ENCODE peak calls at places on chromosomes 16 and 17, in four cellular contexts. D is K562, N is H1, P is HepG2. G is an unnamed sample.

GRCh38 chr17:34081269-34081668 is 173.8 kb upstream of the CCL2 start:
- DNase-seq in N (peak), P (no peak), D (peak), G (no peak)

GRCh38 chr16:71807905-71808592 is 585 bp downstream of the AP1G1 start:
- DNase-seq in P (no peak), N (no peak), D (peak), G (no peak)

GRCh38 chr16:25012525-25012991 is 2.6 kb downstream of the ARHGAP17 start:
- DNase-seq in P (no peak), N (no peak), D (no peak), G (no peak)

GRCh38 chr16:10314811-10315210 is 71.0 kb upstream of the ATF7IP2 start:
- DNase-seq in P (peak), N (no peak), D (peak), G (no peak)

GRCh38 chr17:74954665-74955421 is 17.7 kb downstream of the HID1 start:
- DNase-seq in P (no peak), D (no peak), N (no peak), G (no peak)

GRCh38 chr17:72187544-72187943 is 66.7 kb downstream of the SOX9 start:
- DNase-seq in N (no peak), P (no peak), D (no peak), G (no peak)

GRCh38 chr16:77197747-77198146 is 1.5 kb upstream of the SYCE1L start:
- DNase-seq in N (no peak), P (no peak), D (no peak), G (no peak)

GRCh38 chr16:11396241-11397048 is 51.2 kb downstream of the RMI2 start:
- DNase-seq in D (peak), N (peak), P (peak), G (no peak)

GRCh38 chr17:8494506-8495111 is 58.9 kb downstream of the NDEL1 start:
- DNase-seq in P (no peak), D (no peak), N (no peak), G (no peak)

GRCh38 chr17:73585583-73585982 is 58.7 kb downstream of the SDK2 start:
- DNase-seq in P (no peak), N (no peak), D (no peak), G (no peak)

GRCh38 chr16:24748242-24748641 is 18.8 kb downstream of the TNRC6A start:
- DNase-seq in D (peak), P (no peak), N (no peak), G (no peak)

GRCh38 chr16:72291121-72291520 is 119.2 kb upstream of the PMFBP1 start:
- DNase-seq in P (no peak), N (no peak), D (no peak), G (peak)

GRCh38 chr17:16938496-16939270 is 33.2 kb downstream of the TNFRSF13B start:
- DNase-seq in N (no peak), P (no peak), D (no peak), G (no peak)

GRCh38 chr17:59800530-59800942 is 92.2 kb downstream of the TUBD1 start:
- DNase-seq in N (no peak), P (no peak), D (no peak), G (peak)

GRCh38 chr16:28575446-28576109 is 21.3 kb downstream of the SULT1A2 start:
- DNase-seq in N (no peak), D (no peak), P (no peak), G (no peak)

GRCh38 chr16:72295914-72296313 is 124.0 kb upstream of the PMFBP1 start:
- DNase-seq in N (no peak), D (no peak), P (no peak), G (no peak)

GRCh38 chr16:69861276-69862030 is 89.7 kb upstream of the CLEC18A start:
- DNase-seq in D (no peak), P (no peak), N (no peak), G (no peak)

GRCh38 chr17:11990363-11990983 is 6.8 kb downstream of the ZNF18 start:
- DNase-seq in N (no peak), D (no peak), P (no peak), G (no peak)

GRCh38 chr17:46026045-46026814 is 27.2 kb downstream of the STH start:
- DNase-seq in P (no peak), N (no peak), D (no peak), G (no peak)

GRCh38 chr17:44108440-44109311 is 14.8 kb downstream of the HDAC5 start:
- DNase-seq in D (peak), P (peak), N (no peak), G (no peak)

GRCh38 chr16:85010446-85010930 is 847 bp downstream of the ZDHHC7 start:
- DNase-seq in P (no peak), D (peak), N (no peak), G (no peak)

GRCh38 chr17:28252436-28252835 is 66.6 kb upstream of the TMEM97 start:
- DNase-seq in N (no peak), D (no peak), P (no peak), G (no peak)

GRCh38 chr17:27203241-27203640 is 90.7 kb upstream of the WSB1 start:
- DNase-seq in D (no peak), P (no peak), N (no peak), G (no peak)

GRCh38 chr16:35750701-35751104 is 2291.3 kb downstream of the TP53TG3F start:
- DNase-seq in N (no peak), D (no peak), P (no peak), G (no peak)

GRCh38 chr17:54891176-54891821 is 9.4 kb upstream of the TOM1L1 start:
- DNase-seq in D (peak), N (peak), P (peak), G (peak)

GRCh38 chr16:88337021-88337420 is 45.7 kb upstream of the ZNF469 start:
- DNase-seq in D (no peak), P (no peak), N (no peak), G (no peak)

GRCh38 chr17:39264119-39264518 is 38.4 kb upstream of the STAC2 start:
- DNase-seq in D (no peak), P (no peak), N (no peak), G (no peak)

GRCh38 chr16:85284138-85284897 is 172.0 kb upstream of the CIBAR2 start:
- DNase-seq in N (no peak), P (no peak), D (no peak), G (no peak)

GRCh38 chr16:85593503-85594195 is 19.5 kb upstream of the GSE1 start:
- DNase-seq in D (no peak), P (no peak), N (no peak), G (no peak)

GRCh38 chr16:69939821-69940585 is 11.1 kb upstream of the CLEC18A start:
- DNase-seq in P (no peak), N (no peak), D (no peak), G (no peak)

GRCh38 chr16:23679274-23679985 is 741 bp downstream of the PLK1 start:
- DNase-seq in P (peak), D (peak), N (peak), G (no peak)

GRCh38 chr17:32305049-32305448 is 36.9 kb downstream of the C17orf75 start:
- DNase-seq in D (no peak), N (no peak), P (no peak), G (no peak)

GRCh38 chr17:1779571-1780074 is 17.8 kb downstream of the SERPINF1 start:
- DNase-seq in N (no peak), P (no peak), D (no peak), G (no peak)

GRCh38 chr17:61475726-61476125 is 23.5 kb downstream of the TBX4 start:
- DNase-seq in D (no peak), N (no peak), P (no peak), G (no peak)

GRCh38 chr16:64990101-64990500 is 131.8 kb downstream of the CDH11 start:
- DNase-seq in P (no peak), N (no peak), D (no peak), G (no peak)

GRCh38 chr16:62089715-62090114 is 53.5 kb upstream of the CDH8 start:
- DNase-seq in D (no peak), P (no peak), N (no peak), G (no peak)

DNA sequence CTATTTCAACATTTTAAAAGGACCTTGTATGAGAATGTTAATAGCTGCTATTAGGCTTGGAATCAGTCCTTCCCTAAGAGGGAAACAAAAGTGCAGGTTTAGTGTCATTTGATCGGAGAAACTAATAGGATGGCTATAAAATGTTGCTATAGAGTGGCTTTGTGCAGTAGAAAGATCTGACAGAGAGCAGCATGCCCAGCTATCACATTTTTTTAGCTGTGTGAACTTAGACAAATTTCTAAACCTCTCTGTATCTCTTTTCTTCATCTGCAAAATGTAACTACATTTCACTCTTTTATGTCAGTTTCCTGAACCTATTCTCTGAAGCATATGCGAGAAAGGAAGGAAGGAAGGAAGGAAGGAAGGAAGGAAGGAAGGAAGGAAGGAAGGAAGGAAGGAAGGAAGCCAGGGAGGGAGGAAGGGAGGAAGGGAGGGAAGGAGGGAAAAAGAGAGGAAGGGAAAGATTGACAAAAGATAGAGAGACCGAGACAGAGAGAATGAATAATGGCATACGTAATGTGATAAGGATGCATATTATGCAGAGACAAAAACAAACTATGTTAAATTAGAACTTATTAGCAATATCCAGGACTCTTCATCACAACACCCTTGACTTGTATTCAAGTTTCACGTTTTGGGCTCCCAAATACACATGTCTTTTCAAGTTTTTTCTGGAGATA is 52.6 kb upstream of the CDH8 start:
- DNase-seq in P (no peak), D (no peak), N (no peak), G (no peak)
- TF ChIP-seq JUND in P (no peak), D (no peak), N (no peak), G (no peak)

GRCh38 chr16:951660-952301 is 19.0 kb downstream of the LMF1 start:
- DNase-seq in D (peak), N (no peak), P (no peak), G (no peak)
- TF ChIP-seq CEBPB in D (no peak), N (no peak), P (no peak), G (no peak)

DNA sequence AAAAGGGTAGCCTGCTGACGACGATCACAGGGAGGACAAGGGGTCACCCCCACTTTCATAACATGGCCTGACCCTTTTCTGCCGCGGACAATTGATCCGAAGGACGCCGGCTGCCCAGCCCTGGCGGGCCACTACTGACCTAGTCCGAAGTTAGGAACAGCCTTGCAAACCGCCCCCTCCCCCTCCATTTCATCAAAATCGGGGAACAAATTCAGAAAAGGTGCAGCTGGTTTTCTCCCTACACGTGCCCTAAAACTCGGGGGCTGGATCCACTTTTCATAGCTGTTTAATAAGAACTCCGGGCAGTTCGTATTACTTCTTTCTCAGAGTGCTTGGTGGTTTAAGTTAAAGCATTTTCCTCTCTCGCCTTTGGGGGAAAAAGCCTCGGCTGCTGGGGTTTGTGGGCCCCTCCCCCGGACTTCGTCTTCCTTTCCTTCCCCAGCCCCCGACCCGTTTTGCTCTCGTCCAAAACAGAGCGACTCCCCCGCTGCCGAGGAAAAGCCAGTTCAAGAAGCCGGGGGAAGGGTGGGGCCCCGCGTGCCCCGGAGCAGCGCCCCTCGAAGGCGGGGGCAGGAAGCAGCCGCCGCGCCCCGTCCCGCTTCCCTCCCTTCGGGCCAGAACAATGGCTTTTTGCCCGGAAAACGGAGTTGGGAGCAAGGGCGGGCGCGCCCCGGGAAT is 643 bp upstream of the CBX2 start:
- DNase-seq in D (peak), P (peak), N (peak), G (peak)
- TF ChIP-seq FOSL1 in D (no peak), P (no peak), N (no peak), G (no peak)

DNA sequence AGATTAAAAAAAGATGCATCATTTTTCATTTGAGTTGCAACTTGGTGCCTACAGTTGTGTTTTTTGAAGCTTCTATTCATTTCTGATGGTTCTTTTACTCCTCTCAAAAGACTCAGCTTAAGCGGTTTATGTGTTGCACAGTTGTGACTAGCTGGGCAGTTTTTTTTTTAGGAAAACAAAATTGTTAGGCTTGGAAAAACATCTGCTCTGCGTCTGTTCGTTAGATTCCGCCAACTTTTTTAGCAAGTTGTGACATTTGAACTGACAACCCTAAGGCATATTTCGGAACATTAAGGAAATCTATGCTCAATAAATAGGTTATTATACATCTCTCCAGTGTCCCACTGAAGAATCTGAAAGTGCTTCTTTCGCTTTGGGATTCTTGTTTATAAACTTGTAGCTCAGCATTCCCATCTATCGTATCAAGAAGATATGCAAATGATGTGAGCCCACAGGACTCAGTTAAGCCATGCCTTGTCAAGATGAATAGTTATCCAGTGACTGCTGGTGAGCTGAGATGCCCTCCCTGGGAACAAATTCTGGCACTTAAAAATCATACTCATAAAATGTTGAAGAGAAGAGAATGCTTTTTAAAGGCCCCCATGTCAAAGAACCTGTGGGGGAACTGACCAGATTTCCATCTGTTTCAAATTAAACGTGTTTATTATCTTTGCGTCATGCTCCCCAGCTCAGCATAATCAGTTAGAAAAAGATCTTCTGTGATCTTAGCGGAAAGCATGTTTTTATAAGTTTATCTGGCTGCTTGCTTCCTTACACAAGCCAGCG is 109.0 kb upstream of the FAM20A start:
- DNase-seq in D (no peak), P (no peak), N (no peak), G (no peak)
- TF ChIP-seq JUND in D (no peak), P (no peak), N (no peak), G (no peak)

GRCh38 chr17:4986403-4986802 is 1.1 kb downstream of the CAMTA2 start:
- DNase-seq in P (no peak), N (no peak), D (no peak), G (no peak)
- TF ChIP-seq CEBPB in P (no peak), N (no peak), D (no peak), G (no peak)

DNA sequence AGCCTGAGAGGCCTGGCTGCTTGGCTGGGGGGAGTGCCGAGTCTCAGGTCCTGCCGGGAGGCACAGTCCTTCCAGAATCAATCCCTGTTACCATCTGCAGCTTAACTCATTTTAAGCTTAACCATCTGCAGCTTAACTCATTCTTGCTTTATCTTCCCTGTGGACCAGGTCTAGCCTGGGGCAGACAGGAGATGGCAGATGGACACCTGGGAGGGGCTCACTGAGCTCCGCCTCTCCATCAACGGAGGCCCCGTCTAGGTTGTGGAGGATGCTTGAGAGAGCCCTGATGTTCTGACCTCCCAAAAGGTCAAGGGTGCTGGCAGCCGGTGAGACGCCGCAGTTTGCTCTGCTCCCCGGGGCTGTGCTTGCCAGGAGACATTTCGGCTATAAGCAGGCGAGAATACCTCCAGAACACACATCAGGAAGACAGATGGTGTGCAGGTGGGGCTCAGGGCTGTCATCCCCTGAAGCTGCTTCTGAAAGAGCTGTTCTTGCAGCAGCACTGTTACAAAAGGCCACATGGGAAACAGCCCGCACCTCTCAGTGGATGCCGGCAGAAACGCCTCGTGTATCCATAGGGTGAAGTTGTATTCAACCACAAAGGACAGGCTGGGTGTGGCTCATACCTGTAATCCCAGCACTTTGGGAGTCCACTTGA is 41.3 kb downstream of the BAIAP2 start:
- DNase-seq in D (no peak), N (no peak), P (no peak), G (no peak)
- TF ChIP-seq FOSL1 in D (no peak), N (no peak), P (no peak), G (no peak)

DNA sequence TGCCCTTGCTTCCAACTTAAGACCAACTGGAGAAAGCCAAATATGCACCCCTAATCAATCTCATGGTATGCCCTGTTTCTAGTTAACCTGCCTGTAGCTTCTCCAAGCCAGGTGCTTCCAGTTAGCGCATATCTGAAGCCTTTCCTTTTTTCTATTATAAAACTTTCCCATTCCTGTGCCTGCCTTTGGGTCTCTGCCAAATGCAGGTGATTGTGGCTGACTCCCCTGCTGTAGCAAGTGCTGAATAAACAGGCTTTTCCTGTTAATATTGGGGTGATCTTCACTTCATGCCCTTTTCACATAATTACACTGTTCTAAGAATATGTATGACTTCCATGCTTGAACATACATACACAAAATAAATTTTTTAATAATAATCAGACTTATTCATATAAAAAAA is 207.4 kb downstream of the TANC2 start:
- DNase-seq in D (no peak), P (no peak), N (no peak), G (no peak)
- TF ChIP-seq JUND in D (no peak), P (no peak), N (no peak), G (no peak)

GRCh38 chr16:21599994-21600773 is 807 bp downstream of the METTL9 start:
- DNase-seq in P (peak), D (peak), N (no peak), G (no peak)
- TF ChIP-seq CEBPB in P (peak), D (peak), N (no peak), G (no peak)

G was measured in HCT116.